ENCODE peak calls at places on chromosomes 11 and 22, in six cellular contexts. N, C, I, U, Q and R are unnamed samples.

GRCh38 chr11:7204778-7205177 is 46.9 kb upstream of the SYT9 start:
- DNase-seq in N (no peak), C (no peak), I (no peak), U (no peak), Q (no peak), R (no peak)

GRCh38 chr11:12285106-12285505 is 92.3 kb upstream of the PARVA start:
- DNase-seq in N (no peak), C (no peak), I (no peak), U (peak; percentile 89), Q (no peak), R (no peak)

GRCh38 chr11:118910309-118911112 is 15.2 kb downstream of the BCL9L start:
- DNase-seq in N (peak; percentile 63), C (no peak), I (peak; percentile 87), U (peak; percentile 81), Q (no peak), R (no peak)

GRCh38 chr22:44438481-44439131 is 59.4 kb downstream of the RTL6 start:
- DNase-seq in N (no peak), C (no peak), I (no peak), U (no peak), Q (no peak), R (no peak)

GRCh38 chr11:62671604-62672528 is at the start of the genes LBHD1 and UQCC3:
- DNase-seq in N (peak; percentile 57), C (peak; percentile 95), I (peak; percentile 85), U (peak; percentile 65), Q (peak; percentile 86), R (peak; percentile 87)

GRCh38 chr11:126359431-126360048 is 4.1 kb downstream of the ST3GAL4 start:
- DNase-seq in N (peak; percentile 85), C (no peak), I (peak; percentile 95), U (no peak), Q (no peak), R (no peak)

GRCh38 chr11:15471709-15472404 is 357.1 kb downstream of the INSC start:
- DNase-seq in N (no peak), C (no peak), I (no peak), U (no peak), Q (no peak), R (no peak)

GRCh38 chr11:13963169-13963948 is 836 bp downstream of the SPON1 start:
- DNase-seq in N (no peak), C (no peak), I (peak; percentile 65), U (no peak), Q (no peak), R (peak; percentile 16)

GRCh38 chr22:41576877-41577276 is 12.8 kb downstream of the PMM1 start:
- DNase-seq in N (no peak), C (peak; percentile 46), I (peak; percentile 71), U (no peak), Q (no peak), R (peak; percentile 33)

GRCh38 chr11:14228356-14228755 is 130.6 kb downstream of the RRAS2 start:
- DNase-seq in N (no peak), C (no peak), I (no peak), U (no peak), Q (no peak), R (no peak)

GRCh38 chr11:93085097-93085496 is 112.7 kb downstream of the SLC36A4 start:
- DNase-seq in N (no peak), C (no peak), I (no peak), U (no peak), Q (no peak), R (no peak)

GRCh38 chr22:26564181-26564580 is 25.8 kb downstream of the TPST2 start:
- DNase-seq in N (no peak), C (no peak), I (no peak), U (no peak), Q (no peak), R (no peak)

GRCh38 chr22:28795071-28795693 is 5.2 kb downstream of the XBP1 start:
- DNase-seq in N (no peak), C (peak; percentile 19), I (no peak), U (no peak), Q (no peak), R (no peak)

DNA sequence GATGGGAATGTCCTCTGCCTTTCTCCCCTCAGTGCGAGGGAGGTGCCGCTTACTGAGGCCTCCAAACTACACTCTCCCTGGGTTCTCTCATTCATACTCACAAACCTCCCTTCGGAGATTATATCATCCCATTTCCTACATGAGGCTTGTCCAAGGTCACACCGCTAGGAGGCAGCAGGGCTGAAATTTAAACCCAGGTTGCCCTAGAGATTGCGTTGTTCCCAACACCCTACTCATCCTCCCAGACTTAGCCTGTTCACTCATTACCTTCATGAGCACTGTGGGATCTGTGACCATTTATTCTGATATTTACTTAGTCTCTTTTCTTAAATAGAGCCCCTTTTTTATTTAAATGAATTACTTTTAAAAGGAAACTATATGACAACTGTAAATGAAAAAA is 31.1 kb downstream of the SDHAF2 start:
- DNase-seq in N (no peak), C (no peak), I (no peak), U (no peak), Q (no peak), R (no peak)
- TF ChIP-seq CTCF in N (no peak), C (no peak), I (no peak), U (no peak), Q (no peak), R (no peak)

DNA sequence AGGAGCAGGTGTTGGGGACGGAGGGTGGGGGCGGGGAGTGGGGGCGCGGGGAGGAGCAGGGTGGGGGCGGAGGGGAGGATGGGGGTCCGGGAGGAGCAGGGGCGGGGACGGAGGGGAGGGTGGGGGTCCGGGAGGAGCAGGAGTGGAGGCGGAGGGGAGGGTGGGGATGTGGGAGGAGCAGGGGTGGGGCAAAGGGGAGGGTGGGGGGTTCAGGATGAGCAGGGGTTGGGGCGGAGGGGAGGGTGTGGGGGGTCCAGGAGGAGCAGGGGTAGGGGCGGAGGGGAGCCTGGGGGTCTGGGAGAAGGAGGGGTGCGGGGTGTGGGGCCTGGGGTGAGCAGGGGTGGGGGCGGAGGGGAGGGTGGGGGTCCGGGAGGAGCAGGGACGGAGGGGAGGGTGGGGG is 17.1 kb downstream of the CRELD2 start:
- DNase-seq in N (no peak), C (no peak), I (no peak), U (no peak), Q (no peak), R (no peak)
- H3K4me3 ChIP-seq in N (peak overlapping the region; percentile 39), C (no peak overlapping the region), I (peak overlapping the region; percentile 42), U (peak overlapping the region; percentile 42), Q (no peak overlapping the region), R (peak overlapping the region; percentile 73)

DNA sequence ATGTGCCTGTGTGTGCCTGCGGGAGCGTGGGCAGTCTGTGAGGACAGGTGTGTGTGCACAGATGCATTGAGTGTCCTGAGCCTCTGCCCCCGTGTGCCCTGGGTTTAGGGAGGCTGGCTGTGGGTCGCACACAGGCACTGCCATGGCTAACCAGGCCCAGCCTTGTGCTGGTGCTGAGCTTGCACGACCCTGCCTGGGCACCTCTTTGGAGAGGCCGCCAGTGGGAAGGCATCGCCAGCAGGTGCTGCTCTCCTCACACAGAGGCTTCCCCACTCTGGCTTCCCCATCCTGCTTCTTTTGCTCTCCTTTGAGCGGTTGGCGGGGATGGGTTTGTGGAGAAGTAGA is 4.1 kb downstream of the WNT7B start:
- DNase-seq in N (no peak), C (no peak), I (no peak), U (no peak), Q (no peak), R (no peak)
- H3K27me3 ChIP-seq in N (peaks cover 5% of the 10 kb centered on the region), C (peaks cover 30% of the 10 kb centered on the region), I (peaks cover 5% of the 10 kb centered on the region), U (peaks cover 34% of the 10 kb centered on the region), Q (peaks cover 84% of the 10 kb centered on the region), R (peaks cover 1% of the 10 kb centered on the region)

GRCh38 chr11:65609236-65609635 is 4.8 kb downstream of the MAP3K11 start:
- DNase-seq in N (no peak), C (no peak), I (no peak), U (no peak), Q (no peak), R (no peak)

GRCh38 chr11:65611028-65611757 is 2.8 kb downstream of the MAP3K11 start:
- DNase-seq in N (no peak), C (no peak), I (no peak), U (no peak), Q (no peak), R (no peak)

GRCh38 chr11:65606876-65607613 is 7.0 kb downstream of the MAP3K11 start:
- DNase-seq in N (peak; percentile 93), C (peak; percentile 34), I (peak; percentile 96), U (peak; percentile 82), Q (no peak), R (no peak)

GRCh38 chr11:65609711-65610110 is 4.3 kb downstream of the MAP3K11 start:
- DNase-seq in N (no peak), C (no peak), I (no peak), U (no peak), Q (no peak), R (no peak)

GRCh38 chr11:65607614-65608426 is 6.2 kb downstream of the MAP3K11 start:
- DNase-seq in N (no peak), C (no peak), I (no peak), U (no peak), Q (no peak), R (no peak)
- TF ChIP-seq CTCF in N (no peak), C (no peak), I (no peak), U (no peak), Q (no peak), R (no peak)

DNA sequence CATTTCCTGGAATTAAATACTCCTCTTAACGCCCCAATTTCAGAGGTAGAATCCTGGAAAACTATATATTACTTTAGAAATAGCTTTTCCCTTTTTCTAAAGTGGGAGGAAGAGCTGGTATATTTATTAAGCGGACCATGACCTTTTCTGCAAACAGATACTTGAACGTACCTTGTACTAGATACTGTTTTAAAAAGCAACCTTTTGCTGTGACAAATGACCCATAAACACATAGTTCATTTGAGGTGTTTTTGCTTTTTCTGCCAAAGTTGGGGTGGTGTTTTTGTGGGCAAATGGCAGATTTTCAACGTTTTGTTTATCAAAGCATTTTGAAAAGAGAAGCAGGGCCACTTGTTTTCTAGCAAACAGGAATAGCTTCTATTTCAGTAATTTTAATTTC is 2.2 kb downstream of the FBXO7 start:
- DNase-seq in N (no peak), C (no peak), I (no peak), U (no peak), Q (no peak), R (no peak)
- H3K4me3 ChIP-seq in N (no peak overlapping the region), C (peak overlapping the region; percentile 85), I (peak overlapping the region; percentile 59), U (peak overlapping the region; percentile 90), Q (peak overlapping the region; percentile 94), R (peak overlapping the region; percentile 90)

DNA sequence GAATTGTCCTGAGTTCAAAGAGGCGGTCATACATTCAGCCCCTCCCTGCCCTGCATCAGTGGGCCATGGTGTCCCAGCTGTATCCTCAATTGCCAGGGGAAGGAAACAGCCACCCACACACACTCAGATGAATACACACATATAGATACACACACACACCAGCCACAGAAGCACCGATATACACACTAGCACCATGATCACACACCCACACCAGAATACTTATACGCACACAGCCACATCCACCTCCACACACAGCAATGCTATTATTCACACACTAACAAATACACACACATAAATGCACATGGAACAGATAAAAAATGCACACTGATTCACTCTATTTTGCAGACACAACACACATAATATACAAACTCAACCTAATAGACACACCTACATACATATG is 1.4 kb downstream of the PDE2A start:
- DNase-seq in N (no peak), C (no peak), I (no peak), U (no peak), Q (no peak), R (no peak)
- H3K27me3 ChIP-seq in N (peaks cover 2% of the 10 kb centered on the region), C (peaks cover 30% of the 10 kb centered on the region), I (no peaks in the 10 kb centered on the region), U (peaks cover 78% of the 10 kb centered on the region), Q (peaks cover 68% of the 10 kb centered on the region), R (no peaks in the 10 kb centered on the region)